ENCODE peak calls at places on chromosomes 5 and 9, in four cellular contexts. U, M, W and J are unnamed samples.

GRCh38 chr9:129781991-129782390 is 21.0 kb upstream of the TOR1B start:
- DNase-seq in U (no peak), M (no peak), W (no peak), J (no peak)

GRCh38 chr5:78597068-78597857 is 51.3 kb downstream of the LHFPL2 start:
- DNase-seq in U (peak), M (no peak), W (no peak), J (no peak)

GRCh38 chr9:69573666-69574456 is 98.3 kb downstream of the APBA1 start:
- DNase-seq in U (no peak), M (no peak), W (no peak), J (no peak)

GRCh38 chr9:128340691-128341434 is 536 bp downstream of the SLC27A4 start:
- DNase-seq in U (peak), M (no peak), W (no peak), J (peak)

GRCh38 chr9:130912932-130913598 is 16.5 kb upstream of the QRFP start:
- DNase-seq in U (no peak), M (no peak), W (no peak), J (no peak)

GRCh38 chr9:124771867-124772621 is 933 bp upstream of the NR6A1 start:
- DNase-seq in U (peak), M (peak), W (peak), J (peak)

GRCh38 chr9:121609845-121610637 is 41.4 kb upstream of the DAB2IP start:
- DNase-seq in U (no peak), M (peak), W (no peak), J (peak)

GRCh38 chr5:87120518-87121314 is 147.0 kb upstream of the RASA1 start:
- DNase-seq in U (peak), M (peak), W (no peak), J (no peak)

GRCh38 chr5:68028131-68028727 is 187.3 kb upstream of the PIK3R1 start:
- DNase-seq in U (no peak), M (no peak), W (no peak), J (no peak)

GRCh38 chr9:120730661-120731514 is 16.6 kb upstream of the MEGF9 start:
- DNase-seq in U (no peak), M (no peak), W (no peak), J (peak)